ENCODE peak calls at places on chromosomes 6 and 20, in four cellular contexts. One of them, this sample, is unnamed.
A peak's percentile ranks its signal among the peaks of the same experiment; 100 is the strongest.

GRCh38 chr20:573414-574296 is 30.1 kb upstream of the CSNK2A1 start:
- DNase-seq in IMR-90: no peak
- DNase-seq in K562: no peak
- DNase-seq in GM12878: no peak
- DNase-seq in this sample: no peak

GRCh38 chr20:53829086-53829703 is 235.6 kb upstream of the ZNF217 start:
- DNase-seq in IMR-90: peak; percentile 97
- DNase-seq in K562: peak; percentile 65
- DNase-seq in GM12878: no peak
- DNase-seq in this sample: peak; percentile 89

GRCh38 chr6:26043389-26044139 is 43.7 kb upstream of the HFE start:
- DNase-seq in IMR-90: peak; percentile 99
- DNase-seq in K562: no peak
- DNase-seq in GM12878: peak; percentile 96
- DNase-seq in this sample: peak; percentile 96

GRCh38 chr6:157045831-157046454 is 268.8 kb downstream of the ARID1B start:
- DNase-seq in IMR-90: peak; percentile 82
- DNase-seq in K562: peak; percentile 35
- DNase-seq in GM12878: no peak
- DNase-seq in this sample: peak; percentile 44

GRCh38 chr6:20810732-20811111 is 276.5 kb downstream of the CDKAL1 start:
- DNase-seq in IMR-90: no peak
- DNase-seq in K562: no peak
- DNase-seq in GM12878: no peak
- DNase-seq in this sample: no peak

GRCh38 chr6:131931063-131931745 is 20.0 kb downstream of the CCN2 start:
- DNase-seq in IMR-90: peak; percentile 62
- DNase-seq in K562: no peak
- DNase-seq in GM12878: no peak
- DNase-seq in this sample: no peak

GRCh38 chr6:26003102-26003694 is 40.6 kb downstream of the TRIM38 start:
- DNase-seq in IMR-90: peak; percentile 56
- DNase-seq in K562: peak; percentile 76
- DNase-seq in GM12878: no peak
- DNase-seq in this sample: peak; percentile 74

GRCh38 chr6:27295301-27296079 is 16.6 kb downstream of the POM121L2 start:
- DNase-seq in IMR-90: peak; percentile 85
- DNase-seq in K562: peak; percentile 93
- DNase-seq in GM12878: no peak
- DNase-seq in this sample: peak; percentile 37

GRCh38 chr6:140050232-140050995 is 676.0 kb upstream of the CITED2 start:
- DNase-seq in IMR-90: peak; percentile 72
- DNase-seq in K562: no peak
- DNase-seq in GM12878: no peak
- DNase-seq in this sample: no peak

GRCh38 chr6:107866606-107867301 is 42.6 kb upstream of the SCML4 start:
- DNase-seq in IMR-90: peak; percentile 34
- DNase-seq in K562: peak; percentile 47
- DNase-seq in GM12878: no peak
- DNase-seq in this sample: peak; percentile 45

GRCh38 chr6:2432258-2432657 is 186.9 kb upstream of the GMDS start:
- DNase-seq in IMR-90: peak; percentile 97
- DNase-seq in K562: no peak
- DNase-seq in GM12878: no peak
- DNase-seq in this sample: no peak

GRCh38 chr6:125310994-125311649 is 9.4 kb upstream of the HDDC2 start:
- DNase-seq in IMR-90: peak; percentile 64
- DNase-seq in K562: peak; percentile 72
- DNase-seq in GM12878: no peak
- DNase-seq in this sample: peak; percentile 64

GRCh38 chr6:142952614-142953013 is 7.6 kb upstream of the HIVEP2 start:
- DNase-seq in IMR-90: no peak
- DNase-seq in K562: no peak
- DNase-seq in GM12878: no peak
- DNase-seq in this sample: no peak

GRCh38 chr6:148969679-148970078 is 222.8 kb downstream of the UST start:
- DNase-seq in IMR-90: peak; percentile 95
- DNase-seq in K562: no peak
- DNase-seq in GM12878: no peak
- DNase-seq in this sample: no peak

GRCh38 chr6:32969685-32970412 is 1.5 kb downstream of the BRD2 start:
- DNase-seq in IMR-90: peak; percentile 97
- DNase-seq in K562: peak; percentile 93
- DNase-seq in GM12878: no peak
- DNase-seq in this sample: peak; percentile 81

GRCh38 chr6:144064402-144064830 is 31.0 kb downstream of the SF3B5 start:
- DNase-seq in IMR-90: no peak
- DNase-seq in K562: peak; percentile 72
- DNase-seq in GM12878: no peak
- DNase-seq in this sample: no peak

GRCh38 chr6:169098136-169098535 is 155.5 kb downstream of the THBS2 start:
- DNase-seq in IMR-90: peak; percentile 31
- DNase-seq in K562: no peak
- DNase-seq in GM12878: no peak
- DNase-seq in this sample: no peak

GRCh38 chr6:161443868-161444267 is 170.0 kb upstream of the AGPAT4 start:
- DNase-seq in IMR-90: no peak
- DNase-seq in K562: peak; percentile 42
- DNase-seq in GM12878: no peak
- DNase-seq in this sample: no peak

GRCh38 chr6:110814488-110815259 is 595 bp downstream of the CDK19 start:
- DNase-seq in IMR-90: peak; percentile 45
- DNase-seq in K562: peak; percentile 67
- DNase-seq in GM12878: no peak
- DNase-seq in this sample: peak; percentile 51

GRCh38 chr6:34152042-34152524 is 6.2 kb upstream of the GRM4 start:
- DNase-seq in IMR-90: no peak
- DNase-seq in K562: no peak
- DNase-seq in GM12878: no peak
- DNase-seq in this sample: no peak

GRCh38 chr20:38114353-38114791 is 50.7 kb downstream of the TGM2 start:
- DNase-seq in IMR-90: peak; percentile 67
- DNase-seq in K562: peak; percentile 74
- DNase-seq in GM12878: no peak
- DNase-seq in this sample: no peak

GRCh38 chr6:39143238-39143930 is 28.4 kb upstream of the SAYSD1 start:
- DNase-seq in IMR-90: no peak
- DNase-seq in K562: no peak
- DNase-seq in GM12878: no peak
- DNase-seq in this sample: no peak

GRCh38 chr6:27865952-27866369 is 46.2 kb downstream of the OR2B2 start:
- DNase-seq in IMR-90: no peak
- DNase-seq in K562: peak; percentile 47
- DNase-seq in GM12878: no peak
- DNase-seq in this sample: no peak

GRCh38 chr20:59191756-59192532 is 28.3 kb downstream of the ZNF831 start:
- DNase-seq in IMR-90: no peak
- DNase-seq in K562: no peak
- DNase-seq in GM12878: no peak
- DNase-seq in this sample: no peak

GRCh38 chr6:44002591-44003344 is 124.5 kb downstream of the MRPL14 start:
- DNase-seq in IMR-90: peak; percentile 54
- DNase-seq in K562: no peak
- DNase-seq in GM12878: no peak
- DNase-seq in this sample: peak; percentile 25

GRCh38 chr6:65937982-65938381 is 231.0 kb upstream of the EYS start:
- DNase-seq in IMR-90: no peak
- DNase-seq in K562: no peak
- DNase-seq in GM12878: no peak
- DNase-seq in this sample: no peak

GRCh38 chr20:40646321-40647212 is 42.5 kb downstream of the MAFB start:
- DNase-seq in IMR-90: no peak
- DNase-seq in K562: no peak
- DNase-seq in GM12878: no peak
- DNase-seq in this sample: peak; percentile 64

GRCh38 chr6:15063253-15063853 is 182.5 kb upstream of the JARID2 start:
- DNase-seq in IMR-90: peak; percentile 40
- DNase-seq in K562: peak; percentile 47
- DNase-seq in GM12878: no peak
- DNase-seq in this sample: no peak

GRCh38 chr6:96907498-96907897 is 9.8 kb upstream of the NDUFAF4 start:
- DNase-seq in IMR-90: peak; percentile 44
- DNase-seq in K562: no peak
- DNase-seq in GM12878: peak; percentile 44
- DNase-seq in this sample: no peak

GRCh38 chr20:38671701-38672292 is 52.5 kb upstream of the SLC32A1 start:
- DNase-seq in IMR-90: no peak
- DNase-seq in K562: no peak
- DNase-seq in GM12878: no peak
- DNase-seq in this sample: no peak

GRCh38 chr6:160513836-160514235 is 150.2 kb downstream of the LPA start:
- DNase-seq in IMR-90: no peak
- DNase-seq in K562: no peak
- DNase-seq in GM12878: no peak
- DNase-seq in this sample: no peak

GRCh38 chr6:64280569-64280968 is 645.0 kb downstream of the PHF3 start:
- DNase-seq in IMR-90: peak; percentile 65
- DNase-seq in K562: no peak
- DNase-seq in GM12878: no peak
- DNase-seq in this sample: peak; percentile 45

GRCh38 chr20:44181611-44182010 is 5.4 kb downstream of the JPH2 start:
- DNase-seq in IMR-90: no peak
- DNase-seq in K562: no peak
- DNase-seq in GM12878: no peak
- DNase-seq in this sample: no peak

GRCh38 chr20:18533491-18533890 is 25.8 kb downstream of the SEC23B start:
- DNase-seq in IMR-90: no peak
- DNase-seq in K562: no peak
- DNase-seq in GM12878: no peak
- DNase-seq in this sample: no peak

GRCh38 chr20:36084897-36085617 is 69.5 kb upstream of the EPB41L1 start:
- DNase-seq in IMR-90: no peak
- DNase-seq in K562: peak; percentile 70
- DNase-seq in GM12878: no peak
- DNase-seq in this sample: no peak

GRCh38 chr6:138012682-138013081 is 94.5 kb downstream of the PERP start:
- DNase-seq in IMR-90: no peak
- DNase-seq in K562: no peak
- DNase-seq in GM12878: no peak
- DNase-seq in this sample: no peak

GRCh38 chr20:5881714-5882113 is 68.6 kb downstream of the TRMT6 start:
- DNase-seq in IMR-90: no peak
- DNase-seq in K562: no peak
- DNase-seq in GM12878: no peak
- DNase-seq in this sample: no peak

GRCh38 chr20:5885866-5886265 is 64.5 kb downstream of the TRMT6 start:
- DNase-seq in IMR-90: no peak
- DNase-seq in K562: no peak
- DNase-seq in GM12878: no peak
- DNase-seq in this sample: no peak

GRCh38 chr20:5887386-5887785 is 62.9 kb downstream of the TRMT6 start:
- DNase-seq in IMR-90: no peak
- DNase-seq in K562: no peak
- DNase-seq in GM12878: no peak
- DNase-seq in this sample: no peak

GRCh38 chr20:5886788-5887187 is 63.5 kb downstream of the TRMT6 start:
- DNase-seq in IMR-90: no peak
- DNase-seq in K562: no peak
- DNase-seq in GM12878: no peak
- DNase-seq in this sample: no peak

GRCh38 chr20:5884465-5885335 is 65.6 kb downstream of the TRMT6 start:
- DNase-seq in IMR-90: no peak
- DNase-seq in K562: no peak
- DNase-seq in GM12878: no peak
- DNase-seq in this sample: no peak
- H3K27ac ChIP-seq in IMR-90: no peak overlapping the region
- H3K27ac ChIP-seq in K562: no peak overlapping the region
- H3K27ac ChIP-seq in GM12878: no peak overlapping the region
- H3K27ac ChIP-seq in this sample: no peak overlapping the region

GRCh38 chr6:134119481-134119880 is 67.1 kb upstream of the SLC2A12 start:
- DNase-seq in IMR-90: no peak
- DNase-seq in K562: no peak
- DNase-seq in GM12878: no peak
- DNase-seq in this sample: no peak
- TF ChIP-seq FOS in IMR-90: no peak
- TF ChIP-seq FOS in K562: no peak
- TF ChIP-seq FOS in GM12878: no peak
- TF ChIP-seq FOS in this sample: no peak

GRCh38 chr20:5570442-5570841 is 179.8 kb upstream of the SHLD1 start:
- DNase-seq in IMR-90: no peak
- DNase-seq in K562: no peak
- DNase-seq in GM12878: no peak
- DNase-seq in this sample: no peak
- H3K4me3 ChIP-seq in IMR-90: no peak overlapping the region
- H3K4me3 ChIP-seq in K562: no peak overlapping the region
- H3K4me3 ChIP-seq in GM12878: no peak overlapping the region
- H3K4me3 ChIP-seq in this sample: no peak overlapping the region

GRCh38 chr6:88573971-88574370 is 389.4 kb downstream of the RNGTT start:
- DNase-seq in IMR-90: no peak
- DNase-seq in K562: no peak
- DNase-seq in GM12878: no peak
- DNase-seq in this sample: no peak

GRCh38 chr6:88572449-88573139 is 390.8 kb downstream of the RNGTT start:
- DNase-seq in IMR-90: no peak
- DNase-seq in K562: no peak
- DNase-seq in GM12878: no peak
- DNase-seq in this sample: no peak

GRCh38 chr6:88575536-88575935 is 387.9 kb downstream of the RNGTT start:
- DNase-seq in IMR-90: no peak
- DNase-seq in K562: no peak
- DNase-seq in GM12878: no peak
- DNase-seq in this sample: no peak

GRCh38 chr6:88573561-88573960 is 389.9 kb downstream of the RNGTT start:
- DNase-seq in IMR-90: no peak
- DNase-seq in K562: no peak
- DNase-seq in GM12878: no peak
- DNase-seq in this sample: no peak

DNA sequence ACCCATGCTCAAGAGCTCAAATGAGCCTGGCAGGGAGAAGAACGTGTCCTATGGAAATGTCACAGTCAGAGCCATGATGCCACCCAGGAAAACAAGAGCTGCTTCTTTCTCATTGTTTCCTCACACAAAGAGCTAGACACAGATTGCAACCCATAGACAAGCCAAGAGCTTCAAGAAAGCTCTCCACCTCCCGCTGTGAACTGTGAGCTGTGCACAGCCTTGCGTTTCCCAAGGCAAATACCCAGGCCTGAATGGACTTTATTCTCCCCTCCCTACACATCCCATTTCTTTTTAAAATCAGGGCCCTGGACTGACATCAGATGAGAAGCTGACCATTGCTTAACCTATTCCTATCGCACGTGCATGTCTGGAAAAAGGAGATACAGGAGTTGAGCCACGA is 388.8 kb downstream of the RNGTT start:
- DNase-seq in IMR-90: no peak
- DNase-seq in K562: no peak
- DNase-seq in GM12878: no peak
- DNase-seq in this sample: no peak
- H3K27ac ChIP-seq in IMR-90: no peak overlapping the region
- H3K27ac ChIP-seq in K562: no peak overlapping the region
- H3K27ac ChIP-seq in GM12878: no peak overlapping the region
- H3K27ac ChIP-seq in this sample: no peak overlapping the region

GRCh38 chr6:23696946-23697345 is 429.1 kb upstream of the NRSN1 start:
- DNase-seq in IMR-90: no peak
- DNase-seq in K562: no peak
- DNase-seq in GM12878: no peak
- DNase-seq in this sample: no peak
- TF ChIP-seq FOS in IMR-90: no peak
- TF ChIP-seq FOS in K562: no peak
- TF ChIP-seq FOS in GM12878: no peak
- TF ChIP-seq FOS in this sample: no peak